ENCODE peak calls at places on chromosomes 6 and 20, in four cellular contexts. One of them, this sample, is unnamed.

GRCh38 chr20:20772492-20773047 is 60.1 kb upstream of the RALGAPA2 start:
- DNase-seq in ACHN: no peak
- DNase-seq in erythroblast: no peak
- DNase-seq in heart left ventricle: no peak
- DNase-seq in this sample: no peak

GRCh38 chr20:13717631-13718044 is 67.1 kb downstream of the ESF1 start:
- DNase-seq in heart left ventricle: no peak
- DNase-seq in erythroblast: no peak
- DNase-seq in ACHN: no peak
- DNase-seq in this sample: no peak

GRCh38 chr20:6311097-6311496 is 188.3 kb upstream of the FERMT1 start:
- DNase-seq in heart left ventricle: no peak
- DNase-seq in ACHN: no peak
- DNase-seq in erythroblast: no peak
- DNase-seq in this sample: no peak

GRCh38 chr6:6515691-6516607 is 72.6 kb upstream of the LY86 start:
- DNase-seq in erythroblast: no peak
- DNase-seq in ACHN: no peak
- DNase-seq in heart left ventricle: no peak
- DNase-seq in this sample: peak

GRCh38 chr6:27757307-27757706 is 154.9 kb downstream of the OR2B2 start:
- DNase-seq in erythroblast: peak
- DNase-seq in heart left ventricle: peak
- DNase-seq in ACHN: no peak
- DNase-seq in this sample: peak

GRCh38 chr6:71855406-71855805 is 30.9 kb upstream of the RIMS1 start:
- DNase-seq in heart left ventricle: no peak
- DNase-seq in ACHN: no peak
- DNase-seq in erythroblast: no peak
- DNase-seq in this sample: no peak

GRCh38 chr20:17568972-17569471 is 853 bp upstream of the DSTN start:
- DNase-seq in heart left ventricle: peak
- DNase-seq in ACHN: peak
- DNase-seq in erythroblast: peak
- DNase-seq in this sample: no peak

GRCh38 chr6:1908784-1909183 is 299.1 kb downstream of the FOXC1 start:
- DNase-seq in heart left ventricle: no peak
- DNase-seq in erythroblast: no peak
- DNase-seq in ACHN: no peak
- DNase-seq in this sample: no peak

GRCh38 chr6:87040729-87041128 is 54.2 kb downstream of the CGA start:
- DNase-seq in ACHN: no peak
- DNase-seq in heart left ventricle: no peak
- DNase-seq in erythroblast: no peak
- DNase-seq in this sample: no peak

GRCh38 chr6:148118303-148118702 is 224.3 kb upstream of the SASH1 start:
- DNase-seq in heart left ventricle: no peak
- DNase-seq in ACHN: no peak
- DNase-seq in erythroblast: no peak
- DNase-seq in this sample: no peak

GRCh38 chr20:25543068-25543467 is 42.3 kb downstream of the NINL start:
- DNase-seq in ACHN: peak
- DNase-seq in heart left ventricle: no peak
- DNase-seq in erythroblast: no peak
- DNase-seq in this sample: no peak

GRCh38 chr6:73081955-73082354 is 143.3 kb downstream of the KHDC1L start:
- DNase-seq in ACHN: no peak
- DNase-seq in heart left ventricle: no peak
- DNase-seq in erythroblast: no peak
- DNase-seq in this sample: no peak

GRCh38 chr20:3900187-3900604 is 11.0 kb downstream of the PANK2 start:
- DNase-seq in erythroblast: no peak
- DNase-seq in heart left ventricle: no peak
- DNase-seq in ACHN: no peak
- DNase-seq in this sample: no peak

GRCh38 chr6:127148511-127148910 is 30.0 kb downstream of the RSPO3 start:
- DNase-seq in erythroblast: no peak
- DNase-seq in heart left ventricle: no peak
- DNase-seq in ACHN: no peak
- DNase-seq in this sample: no peak

GRCh38 chr20:22795897-22796296 is 211.5 kb upstream of the FOXA2 start:
- DNase-seq in heart left ventricle: no peak
- DNase-seq in ACHN: peak
- DNase-seq in erythroblast: no peak
- DNase-seq in this sample: no peak

GRCh38 chr20:37600486-37600885 is 72.8 kb upstream of the BLCAP start:
- DNase-seq in ACHN: no peak
- DNase-seq in erythroblast: no peak
- DNase-seq in heart left ventricle: no peak
- DNase-seq in this sample: no peak

GRCh38 chr6:105015482-105015881 is 58.6 kb downstream of the LIN28B start:
- DNase-seq in heart left ventricle: no peak
- DNase-seq in ACHN: peak
- DNase-seq in erythroblast: no peak
- DNase-seq in this sample: no peak

GRCh38 chr6:53517021-53517420 is 27.9 kb downstream of the GCLC start:
- DNase-seq in ACHN: peak
- DNase-seq in erythroblast: no peak
- DNase-seq in heart left ventricle: no peak
- DNase-seq in this sample: no peak

GRCh38 chr6:64539917-64540316 is 904.3 kb downstream of the PHF3 start:
- DNase-seq in ACHN: no peak
- DNase-seq in erythroblast: no peak
- DNase-seq in heart left ventricle: no peak
- DNase-seq in this sample: no peak

GRCh38 chr6:159169193-159169555 is at the start of gene FNDC1:
- DNase-seq in ACHN: peak
- DNase-seq in erythroblast: peak
- DNase-seq in heart left ventricle: peak
- DNase-seq in this sample: peak

GRCh38 chr6:47034421-47034820 is 7.7 kb downstream of the ADGRF1 start:
- DNase-seq in erythroblast: no peak
- DNase-seq in heart left ventricle: no peak
- DNase-seq in ACHN: no peak
- DNase-seq in this sample: no peak

GRCh38 chr6:75409286-75409685 is 84.3 kb downstream of the FILIP1 start:
- DNase-seq in erythroblast: no peak
- DNase-seq in ACHN: peak
- DNase-seq in heart left ventricle: no peak
- DNase-seq in this sample: no peak

GRCh38 chr6:82902290-82902689 is 163.4 kb downstream of the UBE3D start:
- DNase-seq in ACHN: no peak
- DNase-seq in heart left ventricle: no peak
- DNase-seq in erythroblast: no peak
- DNase-seq in this sample: no peak

GRCh38 chr6:57109905-57110304 is 19.9 kb downstream of the ZNF451 start:
- DNase-seq in heart left ventricle: no peak
- DNase-seq in erythroblast: no peak
- DNase-seq in ACHN: no peak
- DNase-seq in this sample: no peak

GRCh38 chr20:2693286-2693995 is 861 bp downstream of the EBF4 start:
- DNase-seq in heart left ventricle: no peak
- DNase-seq in ACHN: peak
- DNase-seq in erythroblast: peak
- DNase-seq in this sample: peak

GRCh38 chr6:26214826-26215199 is 127.6 kb downstream of the HFE start:
- DNase-seq in heart left ventricle: no peak
- DNase-seq in erythroblast: no peak
- DNase-seq in ACHN: no peak
- DNase-seq in this sample: no peak

GRCh38 chr20:36465109-36466080 is 75.9 kb upstream of the MYL9 start:
- DNase-seq in ACHN: peak
- DNase-seq in heart left ventricle: no peak
- DNase-seq in erythroblast: peak
- DNase-seq in this sample: no peak

GRCh38 chr6:32790306-32790705 is 26.5 kb downstream of the HLA-DOB start:
- DNase-seq in ACHN: no peak
- DNase-seq in erythroblast: no peak
- DNase-seq in heart left ventricle: no peak
- DNase-seq in this sample: no peak

GRCh38 chr6:24403501-24403824 is 727 bp downstream of the MRS2 start:
- DNase-seq in ACHN: no peak
- DNase-seq in heart left ventricle: no peak
- DNase-seq in erythroblast: no peak
- DNase-seq in this sample: no peak

GRCh38 chr6:8335371-8335770 is 100.0 kb downstream of the SLC35B3 start:
- DNase-seq in ACHN: no peak
- DNase-seq in erythroblast: no peak
- DNase-seq in heart left ventricle: no peak
- DNase-seq in this sample: no peak

GRCh38 chr6:129195666-129196065 is 312.7 kb downstream of the LAMA2 start:
- DNase-seq in heart left ventricle: no peak
- DNase-seq in ACHN: no peak
- DNase-seq in erythroblast: no peak
- DNase-seq in this sample: no peak

GRCh38 chr6:134822920-134823430 is 126.9 kb downstream of the ALDH8A1 start:
- DNase-seq in heart left ventricle: no peak
- DNase-seq in ACHN: peak
- DNase-seq in erythroblast: peak
- DNase-seq in this sample: peak

GRCh38 chr20:22428051-22428450 is 156.3 kb downstream of the FOXA2 start:
- DNase-seq in heart left ventricle: no peak
- DNase-seq in ACHN: no peak
- DNase-seq in erythroblast: no peak
- DNase-seq in this sample: no peak

This sample was measured in stimulated activated effector memory CD8-positive, alpha-beta T cell treated with anti-CD3 and anti-CD28 coated beads, Interleukin-12 subunit alpha, Interleukin-12 subunit beta, amount 100 ng/mL, for 72 hours.